ENCODE peak calls at places on chromosomes 16 and 17, in eight cellular contexts. Q is tibial nerve; V is GM23338; B is psoas muscle; E is thoracic aorta; C is heart right ventricle; A is heart left ventricle; M is CD8-positive, alpha-beta T cell. N is an unnamed sample.

GRCh38 chr17:18326039-18326438 is 10.9 kb downstream of the SMCR8 start:
- DNase-seq in Q (no peak), V (no peak), B (no peak), E (no peak), C (no peak), A (no peak), M (no peak), N (no peak)

GRCh38 chr17:7224661-7225111 is 4.9 kb downstream of the ACADVL start:
- DNase-seq in Q (no peak), V (no peak), B (peak; percentile 12), E (no peak), C (no peak), A (no peak), M (no peak), N (peak; percentile 26)

GRCh38 chr17:45314761-45315549 is 1.9 kb downstream of the MAP3K14 start:
- DNase-seq in Q (no peak), V (no peak), B (no peak), E (no peak), C (no peak), A (no peak), M (no peak), N (no peak)

GRCh38 chr16:81601008-81601428 is 156.4 kb downstream of the CMIP start:
- DNase-seq in Q (no peak), V (no peak), B (no peak), E (no peak), C (no peak), A (no peak), M (no peak), N (no peak)

GRCh38 chr17:35750526-35751395 is 2.3 kb downstream of the GAS2L2 start:
- DNase-seq in Q (no peak), V (no peak), B (no peak), E (no peak), C (no peak), A (no peak), M (no peak), N (no peak)

GRCh38 chr17:59746849-59747445 is 39.5 kb downstream of the VMP1 start:
- DNase-seq in Q (no peak), V (peak; percentile 59), B (no peak), E (no peak), C (no peak), A (no peak), M (no peak), N (peak; percentile 25)

GRCh38 chr16:16042076-16042475 is 92.7 kb downstream of the ABCC1 start:
- DNase-seq in Q (no peak), V (no peak), B (no peak), E (peak; percentile 43), C (peak; percentile 27), A (peak; percentile 70), M (no peak), N (no peak)

GRCh38 chr17:8453326-8453725 is 17.6 kb downstream of the NDEL1 start:
- DNase-seq in Q (no peak), V (no peak), B (no peak), E (no peak), C (no peak), A (no peak), M (no peak), N (no peak)

GRCh38 chr17:12180644-12181261 is 160.1 kb downstream of the MAP2K4 start:
- DNase-seq in Q (peak; percentile 40), V (peak; percentile 78), B (no peak), E (no peak), C (no peak), A (no peak), M (no peak), N (peak; percentile 25)

GRCh38 chr17:62179525-62180161 is 114.6 kb upstream of the MED13 start:
- DNase-seq in Q (no peak), V (no peak), B (no peak), E (no peak), C (no peak), A (no peak), M (no peak), N (no peak)

GRCh38 chr17:16988749-16989229 is 16.9 kb upstream of the TNFRSF13B start:
- DNase-seq in Q (no peak), V (no peak), B (no peak), E (no peak), C (no peak), A (no peak), M (no peak), N (no peak)

GRCh38 chr16:89185062-89185751 is 13.7 kb downstream of the CDH15 start:
- DNase-seq in Q (no peak), V (peak; percentile 48), B (peak; percentile 8), E (no peak), C (peak; percentile 8), A (no peak), M (no peak), N (no peak)

GRCh38 chr16:77194295-77195231 is 3.6 kb downstream of the MON1B start:
- DNase-seq in Q (no peak), V (no peak), B (no peak), E (no peak), C (no peak), A (no peak), M (no peak), N (no peak)

GRCh38 chr16:11035096-11035495 is 90.7 kb downstream of the CLEC16A start:
- DNase-seq in Q (no peak), V (no peak), B (no peak), E (no peak), C (no peak), A (no peak), M (no peak), N (no peak)

GRCh38 chr17:72587156-72587555 is 466.3 kb downstream of the SOX9 start:
- DNase-seq in Q (no peak), V (no peak), B (no peak), E (no peak), C (no peak), A (no peak), M (no peak), N (no peak)

GRCh38 chr17:78899361-78900260 is 3.4 kb downstream of the CEP295NL start:
- DNase-seq in Q (no peak), V (peak; percentile 77), B (no peak), E (no peak), C (peak; percentile 63), A (peak; percentile 58), M (no peak), N (no peak)

GRCh38 chr17:67441052-67441738 is 64.1 kb downstream of the PITPNC1 start:
- DNase-seq in Q (no peak), V (no peak), B (peak; percentile 19), E (peak; percentile 6), C (no peak), A (no peak), M (peak; percentile 80), N (peak; percentile 38)

GRCh38 chr17:27631409-27631755 is 394 bp downstream of the LGALS9 start:
- DNase-seq in Q (no peak), V (no peak), B (no peak), E (no peak), C (no peak), A (no peak), M (no peak), N (no peak)

GRCh38 chr17:29113334-29113733 is 66.9 kb downstream of the MYO18A start:
- DNase-seq in Q (no peak), V (peak; percentile 59), B (peak; percentile 56), E (no peak), C (no peak), A (no peak), M (no peak), N (peak; percentile 36)
- TF ChIP-seq CTCF in Q (no peak), V (peak; percentile 64), B (peak; percentile 8), E (no peak), C (no peak), A (no peak), M (no peak), N (peak; percentile 51)

GRCh38 chr16:53099318-53100130 is 44.7 kb downstream of the CHD9 start:
- DNase-seq in Q (peak; percentile 70), V (peak; percentile 96), B (peak; percentile 94), E (peak; percentile 66), C (peak; percentile 94), A (peak; percentile 98), M (peak; percentile 44), N (peak; percentile 91)

GRCh38 chr16:53100131-53100748 is 45.4 kb downstream of the CHD9 start:
- DNase-seq in Q (no peak), V (no peak), B (no peak), E (no peak), C (no peak), A (no peak), M (no peak), N (no peak)

GRCh38 chr16:53100889-53101288 is 46.1 kb downstream of the CHD9 start:
- DNase-seq in Q (no peak), V (no peak), B (no peak), E (no peak), C (no peak), A (no peak), M (no peak), N (no peak)

GRCh38 chr16:53105565-53105964 is 50.8 kb downstream of the CHD9 start:
- DNase-seq in Q (no peak), V (no peak), B (no peak), E (no peak), C (no peak), A (no peak), M (no peak), N (no peak)

GRCh38 chr16:53103811-53104210 is 49.0 kb downstream of the CHD9 start:
- DNase-seq in Q (no peak), V (peak; percentile 14), B (no peak), E (no peak), C (no peak), A (no peak), M (no peak), N (no peak)
- H3K27ac ChIP-seq in Q (no peak overlapping the region), V (no peak overlapping the region), B (no peak overlapping the region), E (peak overlapping the region; percentile 56), C (peak overlapping the region; percentile 2), A (no peak overlapping the region), M (no peak overlapping the region), N (no peak overlapping the region)

GRCh38 chr16:57826706-57827625 is 24.7 kb upstream of the KIFC3 start:
- DNase-seq in Q (no peak), V (no peak), B (peak; percentile 54), E (no peak), C (peak; percentile 54), A (peak; percentile 74), M (no peak), N (no peak)
- H3K4me3 ChIP-seq in Q (no peak overlapping the region), V (no peak overlapping the region), B (no peak overlapping the region), E (no peak overlapping the region), C (no peak overlapping the region), A (no peak overlapping the region), M (no peak overlapping the region), N (no peak overlapping the region)

DNA sequence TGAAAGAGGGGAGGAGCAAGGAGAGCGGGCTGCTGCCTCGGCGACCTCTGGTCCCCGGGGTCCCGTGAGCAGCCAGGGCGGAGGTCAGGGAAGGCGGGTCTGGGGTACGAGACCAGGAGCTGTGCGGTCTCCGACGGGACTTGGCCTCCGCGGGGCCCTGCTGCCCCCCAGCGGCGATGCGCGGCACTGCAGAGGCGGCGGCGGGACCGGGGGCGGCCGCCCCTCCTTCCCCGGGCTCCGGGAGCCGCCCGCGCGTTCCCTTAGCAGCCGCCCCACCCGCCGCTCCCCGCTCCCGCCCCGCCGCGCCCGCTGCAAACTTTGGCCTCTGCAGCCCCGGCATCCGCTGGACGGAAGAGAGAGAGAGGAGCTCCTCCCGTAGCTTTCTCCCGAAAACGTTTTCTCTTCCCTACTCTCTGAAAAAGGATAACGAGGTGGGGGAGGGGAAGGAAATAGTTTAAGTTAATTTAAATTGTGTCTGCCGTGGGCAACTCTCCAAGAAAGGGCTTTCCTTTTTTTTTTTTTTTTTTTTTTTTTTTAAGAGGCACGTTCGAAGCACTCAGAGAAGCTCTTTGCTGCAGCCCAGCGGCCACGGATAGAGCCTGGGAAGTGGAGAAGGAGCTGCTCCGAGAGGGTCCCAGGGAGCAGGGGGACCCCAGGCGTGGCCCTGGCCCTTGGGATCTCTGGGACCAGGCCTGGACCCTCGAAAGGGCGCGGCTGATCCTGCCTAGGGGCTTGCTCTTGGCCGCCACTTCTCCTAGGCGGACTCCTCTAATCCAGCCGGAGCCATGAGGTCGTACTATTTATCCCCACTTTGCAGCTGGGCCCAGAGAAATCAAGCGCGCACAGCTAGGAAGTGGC is 43.2 kb downstream of the C16orf82 start:
- DNase-seq in Q (peak; percentile 60), V (peak; percentile 86), B (peak; percentile 73), E (peak; percentile 3), C (peak; percentile 88), A (peak; percentile 83), M (peak; percentile 83), N (peak; percentile 65)
- TF ChIP-seq CTCF in Q (peak; percentile 91), V (peak; percentile 80), B (peak; percentile 84), E (peak; percentile 74), C (peak; percentile 92), A (peak; percentile 95), M (peak; percentile 74), N (peak; percentile 93)

N was measured in WERI-Rb-1.